ENCODE peak calls at places on chromosome 12, in four cellular contexts. H is H1, W is A549, T is HepG2. O is an unnamed sample.

GRCh38 chr12:1544991-1545700 is 49.2 kb downstream of the FBXL14 start:
- DNase-seq in T (peak; percentile 7), W (no peak), H (no peak), O (peak; percentile 32)

GRCh38 chr12:108119126-108119973 is 9.7 kb upstream of the WSCD2 start:
- DNase-seq in W (no peak), T (no peak), H (no peak), O (no peak)

GRCh38 chr12:15001733-15002471 is 29.1 kb downstream of the PDE6H start:
- DNase-seq in T (peak; percentile 6), W (no peak), H (peak; percentile 54), O (no peak)

GRCh38 chr12:61348871-61349270 is 911.3 kb upstream of the USP15 start:
- DNase-seq in H (no peak), T (no peak), W (no peak), O (no peak)

GRCh38 chr12:132545955-132546354 is 56.0 kb downstream of the FBRSL1 start:
- DNase-seq in H (no peak), W (no peak), T (no peak), O (no peak)

GRCh38 chr12:87667378-87667777 is 361.8 kb downstream of the C12orf50 start:
- DNase-seq in H (no peak), T (no peak), W (no peak), O (no peak)

GRCh38 chr12:53569174-53569557 is 57.0 kb downstream of the ATF7 start:
- DNase-seq in T (no peak), W (no peak), H (no peak), O (no peak)

GRCh38 chr12:57416039-57416996 is 14.5 kb downstream of the R3HDM2 start:
- DNase-seq in H (no peak), W (no peak), T (no peak), O (no peak)

GRCh38 chr12:3046441-3047200 is 30.6 kb upstream of the TSPAN9 start:
- DNase-seq in W (no peak), T (no peak), H (peak; percentile 41), O (no peak)

GRCh38 chr12:56461235-56462159 is 6.9 kb upstream of the SPRYD4 start:
- DNase-seq in T (peak; percentile 67), W (peak; percentile 34), H (no peak), O (no peak)

GRCh38 chr12:56158926-56159461 is 835 bp downstream of the MYL6 start:
- DNase-seq in T (peak; percentile 70), H (peak; percentile 66), W (peak; percentile 50), O (peak; percentile 57)

GRCh38 chr12:127284021-127284420 is 982.9 kb upstream of the TMEM132C start:
- DNase-seq in T (no peak), H (no peak), W (no peak), O (no peak)
- TF ChIP-seq MAX in T (no peak), H (no peak), W (no peak), O (no peak)

GRCh38 chr12:42854826-42855225 is 265.3 kb upstream of the PRICKLE1 start:
- DNase-seq in W (no peak), T (no peak), H (no peak), O (no peak)

GRCh38 chr12:42855362-42855950 is 265.9 kb upstream of the PRICKLE1 start:
- DNase-seq in H (no peak), T (no peak), W (no peak), O (no peak)

GRCh38 chr12:42859612-42860011 is 270.1 kb upstream of the PRICKLE1 start:
- DNase-seq in H (no peak), W (no peak), T (no peak), O (no peak)

DNA sequence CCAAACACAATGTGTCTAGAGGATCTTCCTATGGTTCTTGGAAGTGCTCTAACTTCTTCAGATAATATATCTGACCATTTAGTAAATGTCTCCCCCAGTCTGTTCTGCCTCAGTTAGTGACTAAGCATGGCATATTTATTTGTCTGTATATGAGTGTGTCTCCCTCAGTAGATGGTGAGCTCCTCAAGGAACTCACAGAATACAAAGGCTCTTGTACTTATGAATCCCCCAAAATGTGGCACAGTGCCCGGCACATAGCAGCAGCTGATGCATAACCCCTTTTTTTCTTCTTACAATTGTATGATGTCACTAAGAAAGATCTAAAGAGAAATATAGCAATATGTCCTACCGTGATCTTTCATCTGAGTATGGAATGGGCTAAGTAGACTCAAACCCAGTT is 264.7 kb upstream of the PRICKLE1 start:
- DNase-seq in H (no peak), W (no peak), T (no peak), O (peak; percentile 4)
- TF ChIP-seq JUN in H (no peak), W (no peak), T (no peak), O (no peak)

GRCh38 chr12:92464911-92465310 is 237.9 kb upstream of the PLEKHG7 start:
- DNase-seq in H (no peak), W (no peak), T (no peak), O (no peak)
- TF ChIP-seq MAX in H (no peak), W (no peak), T (no peak), O (no peak)

GRCh38 chr12:81333812-81334211 is 255.9 kb downstream of the ACSS3 start:
- DNase-seq in W (no peak), T (no peak), H (no peak), O (no peak)

GRCh38 chr12:81327458-81327857 is 249.6 kb downstream of the ACSS3 start:
- DNase-seq in T (no peak), W (no peak), H (no peak), O (no peak)

GRCh38 chr12:81332054-81332453 is 254.2 kb downstream of the ACSS3 start:
- DNase-seq in H (no peak), T (no peak), W (no peak), O (no peak)

GRCh38 chr12:81329088-81329487 is 251.2 kb downstream of the ACSS3 start:
- DNase-seq in W (no peak), H (peak; percentile 49), T (peak; percentile 42), O (peak; percentile 2)

GRCh38 chr12:81330480-81330879 is 252.6 kb downstream of the ACSS3 start:
- DNase-seq in W (no peak), T (no peak), H (no peak), O (peak; percentile 2)
- TF ChIP-seq JUN in W (no peak), T (no peak), H (no peak), O (no peak)

O was measured in endothelial cell of umbilical vein.